ENCODE peak calls at places on chromosomes 12 and 14, in eight cellular contexts. H, U, Q, O, L, G, V and E are unnamed samples.

GRCh38 chr14:92348154-92348553 is 25.2 kb downstream of the SLC24A4 start:
- DNase-seq in G (peak), U (no peak), L (no peak), Q (peak), V (no peak), O (peak), H (no peak), E (no peak)

GRCh38 chr14:61466905-61467280 is 145.5 kb downstream of the PRKCH start:
- DNase-seq in L (no peak), O (no peak), Q (no peak), G (no peak), U (no peak), H (no peak), V (no peak), E (no peak)

GRCh38 chr12:53381739-53382630 is 2.0 kb downstream of the SP1 start:
- DNase-seq in V (peak), G (peak), O (no peak), Q (peak), L (no peak), U (peak), H (peak), E (peak)

GRCh38 chr12:69329669-69330428 is 18.3 kb upstream of the LYZ start:
- DNase-seq in L (no peak), U (no peak), H (no peak), Q (no peak), V (no peak), O (no peak), G (peak), E (no peak)

GRCh38 chr14:99596071-99596627 is 7.9 kb downstream of the CCDC85C start:
- DNase-seq in O (no peak), G (peak), H (no peak), V (no peak), U (peak), Q (peak), L (no peak), E (peak)

GRCh38 chr12:24012528-24012927 is 63.1 kb upstream of the SOX5 start:
- DNase-seq in Q (no peak), H (no peak), G (peak), U (no peak), L (no peak), V (no peak), O (no peak), E (no peak)

GRCh38 chr12:96060041-96060440 is 24.7 kb upstream of the LTA4H start:
- DNase-seq in V (no peak), L (no peak), G (no peak), H (no peak), U (no peak), Q (no peak), O (no peak), E (no peak)

GRCh38 chr12:127629066-127629820 is 637.7 kb upstream of the TMEM132C start:
- DNase-seq in G (peak), L (no peak), V (no peak), Q (no peak), O (no peak), U (no peak), H (no peak), E (no peak)

GRCh38 chr14:71169028-71169427 is 261.8 kb downstream of the PCNX1 start:
- DNase-seq in G (no peak), V (no peak), U (no peak), Q (no peak), L (peak), H (no peak), O (no peak), E (peak)

GRCh38 chr14:63840981-63841380 is 11.8 kb upstream of the SYNE2 start:
- DNase-seq in Q (peak), U (no peak), V (no peak), G (peak), O (no peak), H (no peak), L (no peak), E (peak)

GRCh38 chr12:11840350-11840749 is 190.9 kb downstream of the ETV6 start:
- DNase-seq in L (no peak), H (no peak), O (no peak), G (no peak), Q (peak), V (no peak), U (no peak), E (peak)

GRCh38 chr12:79455314-79455713 is 235.4 kb downstream of the PAWR start:
- DNase-seq in G (no peak), L (no peak), V (no peak), Q (no peak), O (no peak), H (no peak), U (no peak), E (no peak)

GRCh38 chr14:50381823-50382287 is 14.8 kb downstream of the CDKL1 start:
- DNase-seq in L (no peak), Q (no peak), V (no peak), O (no peak), H (no peak), U (peak), G (no peak), E (no peak)

GRCh38 chr12:115709410-115710065 is 568.0 kb downstream of the MED13L start:
- DNase-seq in O (no peak), U (peak), H (peak), L (no peak), G (no peak), V (no peak), Q (no peak), E (peak)

GRCh38 chr14:65070710-65071033 is 31.6 kb downstream of the MAX start:
- DNase-seq in V (no peak), G (peak), H (no peak), U (peak), L (no peak), Q (peak), O (no peak), E (no peak)

GRCh38 chr14:104223810-104224515 is 85.6 kb downstream of the KIF26A start:
- DNase-seq in L (no peak), H (peak), V (no peak), G (no peak), U (no peak), O (no peak), Q (no peak), E (no peak)

GRCh38 chr12:49825971-49826421 is 2.2 kb downstream of the NCKAP5L start:
- DNase-seq in Q (no peak), O (no peak), H (peak), G (no peak), L (no peak), U (no peak), V (no peak), E (peak)

GRCh38 chr14:75794615-75795038 is 133.6 kb downstream of the TTLL5 start:
- DNase-seq in Q (no peak), L (no peak), O (no peak), V (peak), G (peak), H (no peak), U (no peak), E (no peak)

GRCh38 chr14:93765032-93765626 is 23.2 kb downstream of the PRIMA1 start:
- DNase-seq in V (no peak), H (no peak), Q (no peak), L (no peak), O (no peak), U (no peak), G (no peak), E (no peak)

GRCh38 chr12:89085421-89085820 is 266.9 kb downstream of the DUSP6 start:
- DNase-seq in V (no peak), L (no peak), Q (no peak), H (no peak), O (no peak), G (no peak), U (no peak), E (no peak)

GRCh38 chr12:6542209-6543009 is 8.1 kb downstream of the GAPDH start:
- DNase-seq in Q (peak), L (no peak), U (no peak), O (no peak), V (no peak), G (no peak), H (no peak), E (no peak)

GRCh38 chr12:3261782-3262359 is 184.7 kb downstream of the TSPAN9 start:
- DNase-seq in G (no peak), V (no peak), Q (no peak), O (no peak), L (no peak), U (no peak), H (no peak), E (no peak)

GRCh38 chr12:124458992-124459851 is 108.2 kb downstream of the NCOR2 start:
- DNase-seq in V (no peak), G (no peak), Q (no peak), H (no peak), O (no peak), U (no peak), L (no peak), E (no peak)
- TF ChIP-seq CTCF in V (no peak), G (no peak), Q (no peak), H (no peak), O (no peak), U (no peak), L (no peak), E (no peak)

GRCh38 chr14:88143817-88144216 is 138.9 kb downstream of the GPR65 start:
- DNase-seq in H (no peak), Q (no peak), L (no peak), G (no peak), O (no peak), U (no peak), V (no peak), E (no peak)
- TF ChIP-seq CTCF in H (no peak), Q (no peak), L (no peak), G (peak), O (no peak), U (no peak), V (no peak), E (no peak)

GRCh38 chr12:98840325-98840724 is 195.2 kb downstream of the APAF1 start:
- DNase-seq in L (no peak), H (no peak), V (no peak), Q (no peak), G (no peak), U (no peak), O (no peak), E (no peak)

DNA sequence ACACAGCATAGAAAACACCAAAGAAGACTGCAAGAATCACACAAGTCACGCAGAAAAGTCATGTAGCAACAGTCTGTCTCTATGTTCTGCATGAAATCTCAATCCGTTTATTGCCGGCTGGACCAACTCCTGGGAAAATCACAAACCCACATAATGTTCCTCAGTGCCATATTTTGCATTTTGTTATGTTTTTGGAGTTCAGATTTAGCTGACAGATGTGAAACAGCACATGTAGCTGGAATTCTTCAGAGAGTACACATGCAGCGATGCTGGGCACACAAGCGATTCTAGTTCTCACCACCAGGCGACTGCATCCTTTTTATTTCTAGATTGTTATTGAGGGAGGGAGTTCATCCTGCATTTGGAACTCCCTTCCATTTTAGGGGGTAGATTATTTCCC is 193.2 kb downstream of the APAF1 start:
- DNase-seq in L (no peak), O (no peak), U (no peak), H (no peak), V (no peak), G (no peak), Q (no peak), E (no peak)
- TF ChIP-seq CTCF in L (no peak), O (no peak), U (no peak), H (no peak), V (peak), G (no peak), Q (no peak), E (no peak)

GRCh38 chr12:4707306-4707705 is 12.9 kb upstream of the GALNT8 start:
- DNase-seq in V (no peak), G (no peak), O (no peak), U (no peak), L (no peak), Q (no peak), H (no peak), E (no peak)
- TF ChIP-seq CTCF in V (no peak), G (no peak), O (no peak), U (no peak), L (no peak), Q (no peak), H (no peak), E (no peak)

GRCh38 chr14:68846466-68846865 is 53.6 kb upstream of the ZFP36L1 start:
- DNase-seq in L (no peak), G (no peak), H (no peak), V (no peak), Q (no peak), O (no peak), U (no peak), E (no peak)

GRCh38 chr14:68841030-68841809 is 48.4 kb upstream of the ZFP36L1 start:
- DNase-seq in H (no peak), O (no peak), V (no peak), Q (no peak), U (no peak), G (peak), L (no peak), E (no peak)

GRCh38 chr14:68843471-68844209 is 50.8 kb upstream of the ZFP36L1 start:
- DNase-seq in V (peak), H (peak), U (peak), L (peak), Q (peak), O (peak), G (peak), E (peak)

GRCh38 chr14:68842298-68842697 is 49.4 kb upstream of the ZFP36L1 start:
- DNase-seq in O (no peak), L (no peak), U (no peak), H (no peak), Q (no peak), G (no peak), V (no peak), E (no peak)

GRCh38 chr14:68844210-68844545 is 51.3 kb upstream of the ZFP36L1 start:
- DNase-seq in Q (no peak), L (no peak), V (no peak), O (no peak), H (no peak), G (no peak), U (no peak), E (no peak)
- TF ChIP-seq CTCF in Q (no peak), L (no peak), V (no peak), O (no peak), H (no peak), G (peak), U (no peak), E (no peak)

GRCh38 chr12:40375076-40375475 is 150.3 kb downstream of the LRRK2 start:
- DNase-seq in V (no peak), Q (no peak), L (no peak), O (no peak), G (peak), H (no peak), U (no peak), E (no peak)
- TF ChIP-seq CTCF in V (peak), Q (no peak), L (no peak), O (peak), G (peak), H (no peak), U (no peak), E (peak)

GRCh38 chr12:130858084-130858483 is 13.8 kb upstream of the RAN start:
- DNase-seq in V (no peak), G (no peak), L (no peak), H (no peak), O (no peak), U (no peak), Q (no peak), E (no peak)
- TF ChIP-seq CTCF in V (no peak), G (peak), L (no peak), H (no peak), O (no peak), U (no peak), Q (no peak), E (no peak)